ENCODE peak calls at places on chromosomes 11 and 22, in ten cellular contexts. Y is suprapubic skin; T is effector memory CD4-positive, alpha-beta T cell; Z is ovary; J is GM06990; K is DND-41; O is HCT116; E is neural progenitor cell; I is SJSA1; B is stomach. A is an unnamed sample.
A peak's percentile ranks its signal among the peaks of the same experiment; 100 is the strongest.

GRCh38 chr11:86537541-86538222 is 134.7 kb downstream of the ME3 start:
- DNase-seq in O (peak; percentile 7), J (no peak), E (peak; percentile 45), I (no peak), Z (no peak), B (no peak), Y (no peak), K (no peak), T (no peak), A (no peak)

GRCh38 chr11:45646275-45646970 is 19.0 kb downstream of the CHST1 start:
- DNase-seq in O (peak; percentile 28), I (no peak), Z (no peak), Y (peak; percentile 32), J (no peak), T (no peak), B (no peak), E (peak; percentile 36), K (no peak), A (peak; percentile 16)

GRCh38 chr11:36258730-36259360 is 30.4 kb downstream of the COMMD9 start:
- DNase-seq in E (peak; percentile 84), B (peak; percentile 48), T (no peak), Z (peak; percentile 58), O (peak; percentile 36), K (peak; percentile 25), I (peak; percentile 48), J (peak; percentile 24), Y (no peak), A (no peak)

GRCh38 chr22:30304495-30305244 is 15.4 kb upstream of the CASTOR1 start:
- DNase-seq in Z (no peak), Y (no peak), B (peak; percentile 79), I (no peak), O (no peak), K (no peak), T (no peak), E (no peak), J (no peak), A (no peak)

GRCh38 chr22:45896153-45896951 is 80.6 kb downstream of the WNT7B start:
- DNase-seq in T (no peak), I (no peak), J (no peak), Z (no peak), O (no peak), K (no peak), E (no peak), Y (no peak), B (no peak), A (no peak)

GRCh38 chr22:23909258-23909898 is 15.2 kb downstream of the MIF start:
- DNase-seq in Y (no peak), I (no peak), T (no peak), K (no peak), J (no peak), B (no peak), O (no peak), Z (no peak), E (no peak), A (no peak)

GRCh38 chr11:133582731-133583130 is 50.4 kb upstream of the OPCML start:
- DNase-seq in Z (no peak), I (no peak), B (no peak), Y (no peak), E (no peak), K (no peak), J (no peak), O (no peak), T (no peak), A (no peak)

GRCh38 chr11:94656968-94657367 is 89.8 kb downstream of the PIWIL4 start:
- DNase-seq in E (peak; percentile 12), O (no peak), B (no peak), Z (no peak), T (no peak), I (no peak), K (no peak), J (no peak), Y (no peak), A (no peak)

DNA sequence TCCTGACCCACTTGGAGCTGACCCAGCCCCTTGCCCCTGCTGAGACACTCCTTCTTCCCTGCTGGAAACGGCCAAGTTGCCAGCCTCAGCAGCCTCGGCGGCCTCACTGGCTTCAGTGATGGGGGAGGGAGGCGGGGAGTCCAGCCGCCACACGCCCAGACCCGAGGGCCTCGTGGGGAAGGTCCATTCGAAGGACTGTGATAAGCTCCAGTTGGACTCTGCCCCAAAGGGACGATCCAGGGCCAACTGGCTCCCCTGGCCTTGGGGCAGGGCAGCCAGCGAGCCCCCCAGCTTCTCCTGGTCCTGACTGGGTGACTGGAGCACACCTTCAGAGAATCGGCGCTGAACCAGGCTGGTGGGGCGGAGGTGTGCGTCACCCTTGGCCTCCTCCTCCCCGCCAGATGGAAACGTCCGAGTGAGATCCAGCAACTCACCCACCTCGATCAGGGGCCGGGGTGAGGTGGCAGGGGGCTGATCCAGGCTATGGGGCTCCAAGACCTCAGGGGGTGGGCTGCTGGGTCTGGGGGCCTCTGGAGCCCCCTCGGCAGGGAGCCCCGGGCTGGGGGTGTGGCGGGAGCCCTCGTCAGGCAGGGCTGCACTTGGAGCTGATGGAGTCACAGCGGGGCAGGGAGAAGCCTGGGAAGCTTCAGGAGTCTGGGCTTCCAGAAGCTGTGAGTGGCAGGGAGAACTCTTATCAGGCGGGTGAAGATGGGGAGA is 11.5 kb downstream of the TNKS1BP1 start:
- DNase-seq in E (no peak), J (no peak), K (no peak), I (no peak), Y (peak; percentile 77), T (no peak), O (no peak), Z (peak; percentile 43), B (peak; percentile 57), A (no peak)
- H3K36me3 ChIP-seq in E (no peaks in the 10 kb centered on the region), J (no peaks in the 10 kb centered on the region), K (peaks cover 59% of the 10 kb centered on the region), I (peaks cover 86% of the 10 kb centered on the region), Y (peaks cover 68% of the 10 kb centered on the region), T (peaks cover 5% of the 10 kb centered on the region), O (peaks cover 32% of the 10 kb centered on the region), Z (no peaks in the 10 kb centered on the region), B (peaks cover 81% of the 10 kb centered on the region), A (peaks cover 34% of the 10 kb centered on the region)

DNA sequence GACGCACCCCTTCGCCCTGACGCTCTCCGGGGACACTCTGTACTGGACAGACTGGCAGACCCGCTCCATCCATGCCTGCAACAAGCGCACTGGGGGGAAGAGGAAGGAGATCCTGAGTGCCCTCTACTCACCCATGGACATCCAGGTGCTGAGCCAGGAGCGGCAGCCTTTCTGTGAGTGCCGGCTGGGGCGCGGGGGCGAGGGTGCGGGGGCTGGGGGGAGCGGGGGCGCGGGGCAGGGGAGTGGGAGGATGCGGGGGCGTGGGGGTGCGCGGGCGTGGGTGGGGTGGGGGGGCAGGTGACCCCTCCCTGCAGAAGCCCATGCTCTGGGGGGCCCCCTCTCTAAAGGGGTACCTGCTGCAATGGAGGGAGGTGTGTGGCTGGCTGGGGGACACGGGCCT is 51.4 kb downstream of the LRP5 start:
- DNase-seq in B (no peak), K (no peak), T (no peak), O (no peak), J (no peak), E (no peak), I (no peak), Z (no peak), Y (no peak), A (no peak)
- H3K36me3 ChIP-seq in B (peaks cover 68% of the 10 kb centered on the region), K (peaks cover 24% of the 10 kb centered on the region), T (no peaks in the 10 kb centered on the region), O (peaks cover 8% of the 10 kb centered on the region), J (peaks cover 1% of the 10 kb centered on the region), E (no peaks in the 10 kb centered on the region), I (peaks cover 31% of the 10 kb centered on the region), Z (no peaks in the 10 kb centered on the region), Y (peaks cover 28% of the 10 kb centered on the region), A (no peaks in the 10 kb centered on the region)

GRCh38 chr11:57311109-57311936 is 13.4 kb downstream of the TNKS1BP1 start:
- DNase-seq in K (peak; percentile 93), T (peak; percentile 8), B (peak; percentile 94), I (peak; percentile 93), O (peak; percentile 81), J (peak; percentile 67), Z (peak; percentile 94), E (peak; percentile 91), Y (peak; percentile 97), A (peak; percentile 11)

GRCh38 chr11:57310630-57311086 is 14.1 kb downstream of the TNKS1BP1 start:
- DNase-seq in E (no peak), Y (peak; percentile 77), Z (no peak), O (no peak), I (no peak), K (no peak), J (no peak), B (no peak), T (no peak), A (no peak)

GRCh38 chr11:57309106-57310059 is 15.4 kb downstream of the TNKS1BP1 start:
- DNase-seq in J (no peak), O (no peak), T (no peak), I (no peak), Z (no peak), Y (peak; percentile 74), E (no peak), K (no peak), B (no peak), A (no peak)

GRCh38 chr11:57308426-57309060 is 16.2 kb downstream of the TNKS1BP1 start:
- DNase-seq in B (no peak), K (no peak), O (no peak), J (no peak), E (no peak), Y (peak; percentile 76), I (no peak), T (no peak), Z (no peak), A (no peak)

DNA sequence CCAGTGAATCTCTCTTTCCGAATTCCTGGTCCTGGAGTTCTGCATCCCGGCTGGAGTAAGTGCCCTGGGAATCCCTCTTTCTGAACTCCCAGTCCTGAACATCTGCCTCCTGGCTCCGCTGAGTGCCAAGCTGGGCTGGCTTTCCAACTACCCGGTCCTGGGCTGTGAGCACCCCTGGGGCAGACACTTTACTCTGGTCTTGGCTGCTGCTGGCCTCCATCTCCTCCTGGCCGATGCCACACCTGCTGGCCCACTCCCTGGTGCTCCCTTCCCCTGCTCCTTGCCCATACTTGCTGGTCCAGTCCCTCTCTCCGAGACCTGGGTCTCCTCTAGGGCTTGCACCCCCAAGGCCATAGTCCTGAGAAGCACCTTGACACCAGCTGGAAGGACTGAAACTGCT is 14.7 kb downstream of the TNKS1BP1 start:
- DNase-seq in B (no peak), K (no peak), J (no peak), I (no peak), O (no peak), T (no peak), Z (no peak), E (no peak), Y (peak; percentile 76), A (no peak)
- H3K36me3 ChIP-seq in B (peaks cover 56% of the 10 kb centered on the region), K (peaks cover 34% of the 10 kb centered on the region), J (no peaks in the 10 kb centered on the region), I (peaks cover 80% of the 10 kb centered on the region), O (peaks cover 13% of the 10 kb centered on the region), T (peaks cover 5% of the 10 kb centered on the region), Z (no peaks in the 10 kb centered on the region), E (no peaks in the 10 kb centered on the region), Y (peaks cover 37% of the 10 kb centered on the region), A (no peaks in the 10 kb centered on the region)

DNA sequence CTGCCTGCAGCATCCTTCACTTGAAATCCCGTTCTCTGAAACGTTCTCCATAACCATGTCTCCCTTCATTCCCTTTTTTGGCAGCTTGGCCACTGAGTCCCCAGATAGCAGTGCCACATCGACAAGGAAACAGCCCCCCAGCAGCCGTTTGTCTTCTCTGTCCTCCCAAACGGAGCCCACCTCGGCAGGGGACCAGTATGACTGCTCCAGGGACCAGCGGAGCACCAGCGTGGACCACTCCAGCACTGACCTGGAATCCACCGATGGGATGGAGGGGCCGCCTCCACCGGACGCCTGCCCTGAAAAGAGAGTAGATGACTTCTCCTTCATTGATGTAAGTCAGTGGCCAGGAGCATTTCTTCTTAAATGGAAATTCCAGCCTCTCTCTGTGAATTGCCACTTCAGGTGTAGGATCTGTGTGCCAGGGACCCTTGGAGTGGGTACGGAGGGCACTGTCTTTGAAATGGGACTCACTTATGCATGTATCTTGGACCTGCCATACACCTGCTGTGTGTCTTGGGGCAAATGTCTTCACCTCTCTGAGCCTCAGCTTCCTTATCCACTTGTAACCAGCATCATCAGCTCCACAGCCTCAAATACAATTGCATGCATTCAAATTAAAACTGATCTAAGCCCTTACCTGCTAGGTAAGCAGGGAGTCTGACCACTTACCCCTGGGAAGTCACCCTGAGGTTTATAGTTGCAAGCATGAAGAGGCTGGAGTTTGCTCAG is 25.3 kb upstream of the CRYBB3 start:
- DNase-seq in Z (no peak), K (no peak), E (no peak), T (no peak), I (no peak), J (no peak), B (no peak), Y (no peak), O (no peak), A (no peak)
- H3K36me3 ChIP-seq in Z (no peaks in the 10 kb centered on the region), K (no peaks in the 10 kb centered on the region), E (no peaks in the 10 kb centered on the region), T (no peaks in the 10 kb centered on the region), I (no peaks in the 10 kb centered on the region), J (no peaks in the 10 kb centered on the region), B (peaks cover 75% of the 10 kb centered on the region), Y (peaks cover 62% of the 10 kb centered on the region), O (no peaks in the 10 kb centered on the region), A (no peaks in the 10 kb centered on the region)

A was measured in naive thymus-derived CD4-positive, alpha-beta T cell.